ENCODE peak calls at places on chromosomes 4 and X, in eight cellular contexts. L is BJ, M is hepatocyte, G is astrocyte of the spinal cord, Y is HCT116, E is adrenal gland, K is kidney epithelial cell, P is spleen. J is an unnamed sample.
A peak's percentile ranks its signal among the peaks of the same experiment; 100 is the strongest.

GRCh38 chrX:112947981-112948380 is 107.3 kb upstream of the AMOT start:
- DNase-seq in M (no peak), E (no peak), Y (no peak), L (no peak), K (no peak), G (no peak), P (no peak), J (no peak)

GRCh38 chr4:164572877-164573279 is 181.1 kb upstream of the SMIM31 start:
- DNase-seq in E (no peak), P (no peak), M (no peak), K (peak; percentile 14), L (no peak), Y (peak; percentile 38), G (peak; percentile 49), J (peak; percentile 5)

GRCh38 chrX:124395145-124395858 is 48.9 kb downstream of the SH2D1A start:
- DNase-seq in G (no peak), Y (no peak), E (no peak), K (no peak), P (no peak), L (no peak), M (no peak), J (no peak)

GRCh38 chr4:93648258-93648657 is 180.3 kb upstream of the ATOH1 start:
- DNase-seq in G (no peak), M (no peak), L (no peak), K (no peak), E (no peak), Y (no peak), P (no peak), J (no peak)

GRCh38 chrX:104084534-104085277 is 8.7 kb upstream of the TMSB15C start:
- DNase-seq in M (no peak), E (no peak), K (no peak), Y (no peak), G (no peak), L (no peak), P (peak; percentile 36), J (no peak)

GRCh38 chr4:6308890-6309643 is 39.4 kb downstream of the WFS1 start:
- DNase-seq in E (peak; percentile 29), M (peak; percentile 71), G (no peak), Y (no peak), L (no peak), K (no peak), P (no peak), J (no peak)

GRCh38 chr4:53185853-53186590 is 179.8 kb downstream of the SCFD2 start:
- DNase-seq in G (peak; percentile 65), P (no peak), Y (no peak), M (no peak), K (no peak), L (no peak), E (no peak), J (peak; percentile 65)

GRCh38 chr4:139740531-139741041 is 75.0 kb downstream of the MGST2 start:
- DNase-seq in M (peak; percentile 83), K (no peak), L (peak; percentile 64), E (peak; percentile 84), G (peak; percentile 89), Y (no peak), P (no peak), J (peak; percentile 97)

GRCh38 chr4:139909036-139909435 is 243.4 kb downstream of the MGST2 start:
- DNase-seq in E (no peak), Y (no peak), K (no peak), P (no peak), L (no peak), M (no peak), G (no peak), J (no peak)

GRCh38 chrX:54029543-54030143 is 14.6 kb downstream of the PHF8 start:
- DNase-seq in E (no peak), L (no peak), M (no peak), P (no peak), K (no peak), G (no peak), Y (no peak), J (no peak)

GRCh38 chr4:110472583-110473329 is 3.2 kb upstream of the ENPEP start:
- DNase-seq in L (no peak), K (no peak), M (no peak), E (no peak), Y (no peak), G (no peak), P (no peak), J (peak; percentile 57)

GRCh38 chrX:154547245-154548027 is at the start of gene IKBKG:
- DNase-seq in M (peak; percentile 93), L (peak; percentile 47), Y (peak; percentile 72), K (peak; percentile 37), P (no peak), E (peak; percentile 90), G (peak; percentile 93), J (peak; percentile 92)

GRCh38 chr4:188297873-188298272 is 158.6 kb downstream of the TRIML1 start:
- DNase-seq in E (peak; percentile 18), K (peak; percentile 23), P (no peak), M (no peak), Y (no peak), L (no peak), G (peak; percentile 2), J (no peak)

GRCh38 chrX:40646489-40647306 is 663 bp downstream of the CXorf38 start:
- DNase-seq in K (no peak), P (peak; percentile 91), E (peak; percentile 49), M (peak; percentile 30), G (peak; percentile 14), L (no peak), Y (no peak), J (peak; percentile 39)

GRCh38 chrX:36683507-36683906 is 324.7 kb upstream of the FAM47C start:
- DNase-seq in Y (no peak), E (no peak), K (no peak), G (no peak), M (no peak), P (no peak), L (no peak), J (no peak)

DNA sequence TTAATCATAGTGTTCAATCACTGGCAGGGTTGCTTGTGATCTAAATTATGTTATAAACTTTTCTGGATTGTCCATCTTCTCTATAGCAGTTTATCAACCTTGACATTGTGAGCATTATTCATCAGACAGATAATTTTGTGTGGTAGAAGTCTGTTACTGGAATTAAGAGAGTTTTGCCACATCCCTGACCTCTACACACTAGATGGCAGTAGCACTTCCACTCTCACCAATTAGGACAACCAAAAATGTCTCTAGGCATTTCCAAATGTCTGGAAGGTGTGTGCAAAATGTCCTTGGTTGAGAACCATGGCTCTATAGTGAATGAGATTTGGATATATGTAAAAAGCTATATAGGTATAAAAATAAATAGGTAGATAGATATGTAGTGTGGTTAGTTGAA is 324.1 kb upstream of the FAM47C start:
- DNase-seq in Y (no peak), E (no peak), G (no peak), M (no peak), P (no peak), L (no peak), K (no peak), J (no peak)
- TF ChIP-seq CTCF in Y (no peak), E (no peak), G (no peak), M (no peak), P (no peak), L (no peak), K (no peak), J (no peak)

GRCh38 chrX:39439910-39440733 is 638.9 kb downstream of the MID1IP1 start:
- DNase-seq in E (no peak), G (no peak), P (no peak), M (no peak), L (no peak), Y (no peak), K (no peak), J (no peak)

GRCh38 chrX:39440734-39441305 is 639.6 kb downstream of the MID1IP1 start:
- DNase-seq in G (no peak), L (no peak), M (no peak), Y (no peak), P (no peak), E (no peak), K (no peak), J (no peak)

GRCh38 chrX:39443240-39443639 is 642.0 kb downstream of the MID1IP1 start:
- DNase-seq in P (no peak), Y (no peak), K (no peak), G (no peak), L (no peak), M (no peak), E (no peak), J (no peak)

GRCh38 chrX:39445336-39445735 is 644.1 kb downstream of the MID1IP1 start:
- DNase-seq in M (no peak), E (no peak), K (no peak), G (no peak), L (no peak), Y (no peak), P (no peak), J (peak; percentile 12)

DNA sequence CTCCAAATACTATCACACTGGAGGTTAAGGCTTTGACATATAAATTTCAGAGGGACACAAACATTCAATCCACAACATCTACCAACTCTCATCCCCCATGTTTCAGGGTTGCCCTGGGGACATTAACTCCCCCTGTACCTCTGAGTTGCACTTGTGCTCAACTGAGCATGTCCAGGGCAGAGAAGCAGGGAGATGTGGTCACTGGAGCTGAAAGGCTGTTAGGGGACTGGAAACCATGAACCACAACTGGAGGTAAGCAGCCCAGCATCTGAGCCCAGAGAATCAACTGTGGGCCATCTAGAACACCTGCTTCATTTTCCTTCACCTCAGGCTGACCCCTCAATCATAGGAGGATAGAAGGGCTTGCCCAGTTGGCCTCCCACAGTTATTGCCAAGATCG is 641.1 kb downstream of the MID1IP1 start:
- DNase-seq in G (no peak), P (no peak), M (no peak), L (no peak), E (no peak), Y (no peak), K (no peak), J (no peak)
- H3K4me3 ChIP-seq in G (no peak overlapping the region), P (no peak overlapping the region), M (no peak overlapping the region), L (no peak overlapping the region), E (no peak overlapping the region), Y (no peak overlapping the region), K (no peak overlapping the region), J (no peak overlapping the region)

GRCh38 chr4:73308286-73308685 is 49.7 kb upstream of the ANKRD17 start:
- DNase-seq in G (peak; percentile 50), K (no peak), E (no peak), P (no peak), L (no peak), M (peak; percentile 12), Y (no peak), J (peak; percentile 76)
- TF ChIP-seq CTCF in G (peak; percentile 54), K (peak; percentile 34), E (no peak), P (no peak), L (peak; percentile 44), M (peak; percentile 34), Y (no peak), J (peak; percentile 67)

GRCh38 chr4:173288698-173289350 is 45.3 kb downstream of the HMGB2 start:
- DNase-seq in E (no peak), G (no peak), K (no peak), Y (no peak), L (no peak), M (no peak), P (no peak), J (no peak)
- H3K4me3 ChIP-seq in E (no peak overlapping the region), G (no peak overlapping the region), K (no peak overlapping the region), Y (no peak overlapping the region), L (no peak overlapping the region), M (peak overlapping the region; percentile 12), P (peak overlapping the region; percentile 19), J (no peak overlapping the region)

GRCh38 chr4:2280531-2281300 is 18.8 kb upstream of the MXD4 start:
- DNase-seq in M (no peak), L (no peak), K (no peak), P (peak; percentile 69), Y (no peak), E (no peak), G (no peak), J (no peak)
- TF ChIP-seq CTCF in M (no peak), L (peak; percentile 11), K (no peak), P (no peak), Y (no peak), E (peak; percentile 16), G (no peak), J (peak; percentile 13)